ENCODE peak calls at places on chromosomes 4 and X, in five cellular contexts. V is sciatic nerve; Q is AML-193; P is stimulated activated CD4-positive, alpha-beta T cell treated with anti-CD3 and anti-CD28 coated beads, Interleukin-1b, Interleukin-23, amount 100 ng/mL, for 24 hours; O is CD4-positive, alpha-beta memory T cell. B is an unnamed sample.

GRCh38 chr4:105619193-105619931 is 66.9 kb downstream of the ARHGEF38 start:
- DNase-seq in Q (no peak), O (no peak), P (no peak), V (peak; percentile 78), B (no peak)

GRCh38 chrX:130110379-130111219 is at the start of gene ELF4:
- DNase-seq in P (no peak), Q (peak; percentile 20), O (peak; percentile 43), V (no peak), B (no peak)

GRCh38 chr4:110236324-110236723 is 37.9 kb upstream of the ELOVL6 start:
- DNase-seq in P (no peak), V (no peak), O (no peak), Q (no peak), B (no peak)

GRCh38 chr4:56375458-56375857 is 11.8 kb downstream of the AASDH start:
- DNase-seq in Q (no peak), P (no peak), V (no peak), O (no peak), B (no peak)

GRCh38 chr4:165288639-165289428 is 38.6 kb upstream of the MSMO1 start:
- DNase-seq in V (no peak), P (no peak), O (no peak), Q (peak; percentile 21), B (no peak)

GRCh38 chrX:118519411-118520205 is 24.0 kb downstream of the DOCK11 start:
- DNase-seq in O (no peak), V (no peak), Q (no peak), P (no peak), B (no peak)

GRCh38 chr4:169159614-169160013 is 111.1 kb downstream of the SH3RF1 start:
- DNase-seq in O (no peak), Q (no peak), V (no peak), P (no peak), B (no peak)

GRCh38 chr4:13860126-13860525 is 232.6 kb upstream of the BOD1L1 start:
- DNase-seq in Q (no peak), P (no peak), V (no peak), O (no peak), B (no peak)

GRCh38 chr4:80413096-80413495 is 77.6 kb downstream of the CFAP299 start:
- DNase-seq in V (no peak), P (no peak), O (no peak), Q (no peak), B (no peak)

GRCh38 chr4:42460043-42460442 is 62.8 kb downstream of the SHISA3 start:
- DNase-seq in P (no peak), O (no peak), Q (no peak), V (no peak), B (no peak)

GRCh38 chr4:123744664-123745290 is 348.2 kb downstream of the SPRY1 start:
- DNase-seq in O (no peak), Q (no peak), P (no peak), V (no peak), B (no peak)

GRCh38 chr4:31020363-31020762 is 300.2 kb downstream of the PCDH7 start:
- DNase-seq in V (no peak), P (no peak), O (no peak), Q (no peak), B (no peak)

B was measured in NCI-H1417 treated with DMSO at 0.1 percent for 48 hours.